ENCODE peak calls at places on chromosomes 1 and 21, in five cellular contexts. G, H, W, N and U are unnamed samples.

GRCh38 chr1:162133566-162133965 is 64.1 kb downstream of the NOS1AP start:
- DNase-seq in N (no peak), W (no peak), H (no peak), G (no peak), U (peak)

GRCh38 chr1:86557739-86558138 is 10.9 kb downstream of the CLCA4 start:
- DNase-seq in W (no peak), H (no peak), N (no peak), G (no peak), U (no peak)

GRCh38 chr1:48194801-48195200 is 27.7 kb upstream of the SLC5A9 start:
- DNase-seq in G (no peak), N (no peak), W (no peak), H (peak), U (peak)

GRCh38 chr1:3557366-3557765 is 53.9 kb downstream of the MEGF6 start:
- DNase-seq in N (no peak), H (no peak), W (no peak), G (no peak), U (no peak)

GRCh38 chr1:42973304-42973703 is 14.6 kb upstream of the SLC2A1 start:
- DNase-seq in H (no peak), W (no peak), G (no peak), N (no peak), U (peak)

GRCh38 chr21:41720250-41720649 is 46.6 kb downstream of the RIPK4 start:
- DNase-seq in N (no peak), H (no peak), W (no peak), G (no peak), U (no peak)

GRCh38 chr1:41423511-41424191 is 60.8 kb downstream of the EDN2 start:
- DNase-seq in G (peak), W (peak), N (no peak), H (no peak), U (peak)

GRCh38 chr21:39651206-39651605 is 38.5 kb downstream of the B3GALT5 start:
- DNase-seq in W (no peak), N (no peak), H (no peak), G (no peak), U (no peak)

GRCh38 chr1:66495490-66495889 is 38.5 kb upstream of the SGIP1 start:
- DNase-seq in W (no peak), N (no peak), H (no peak), G (no peak), U (no peak)

DNA sequence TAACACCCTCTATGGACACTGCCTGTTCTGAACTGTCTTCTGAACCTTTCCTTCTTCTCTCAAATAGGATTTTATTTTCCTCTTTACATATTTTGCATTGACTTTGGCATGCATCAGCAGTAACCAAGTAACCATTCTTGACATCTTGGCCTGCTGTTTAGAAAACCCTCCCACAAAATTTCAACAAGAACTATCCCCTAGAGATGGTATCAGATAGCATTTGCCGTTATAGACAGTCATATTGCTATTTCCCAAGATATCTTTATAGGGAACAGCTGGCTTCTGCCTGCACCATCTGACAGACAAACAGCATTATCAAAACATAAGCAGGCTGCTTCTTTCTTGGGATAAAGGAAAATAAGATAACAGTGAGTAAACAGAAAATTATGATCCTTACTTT is 54.7 kb downstream of the LHX8 start:
- DNase-seq in N (no peak), H (no peak), G (no peak), W (no peak), U (no peak)
- H3K27ac ChIP-seq in N (no peak), H (no peak), G (no peak), W (no peak), U (no peak)

GRCh38 chr1:157045251-157046218 is at the start of gene ARHGEF11:
- DNase-seq in W (peak), H (peak), N (peak), G (peak), U (peak)
- TF ChIP-seq EZH2 in W (no peak), H (no peak), N (no peak), G (no peak), U (no peak)

GRCh38 chr1:11187000-11187399 is 2.2 kb upstream of the ANGPTL7 start:
- DNase-seq in W (no peak), G (no peak), H (no peak), N (no peak), U (no peak)

GRCh38 chr1:11188381-11188780 is 774 bp upstream of the ANGPTL7 start:
- DNase-seq in G (no peak), N (no peak), W (no peak), H (no peak), U (no peak)

GRCh38 chr1:11187458-11187857 is 1.7 kb upstream of the ANGPTL7 start:
- DNase-seq in G (no peak), N (no peak), W (no peak), H (no peak), U (no peak)

GRCh38 chr1:11187936-11188335 is 1.2 kb upstream of the ANGPTL7 start:
- DNase-seq in H (no peak), W (no peak), G (no peak), N (no peak), U (no peak)

GRCh38 chr1:11188858-11189451 is at the start of gene ANGPTL7:
- DNase-seq in N (no peak), W (no peak), G (no peak), H (no peak), U (no peak)
- H3K27ac ChIP-seq in N (no peak), W (peak), G (no peak), H (no peak), U (no peak)

DNA sequence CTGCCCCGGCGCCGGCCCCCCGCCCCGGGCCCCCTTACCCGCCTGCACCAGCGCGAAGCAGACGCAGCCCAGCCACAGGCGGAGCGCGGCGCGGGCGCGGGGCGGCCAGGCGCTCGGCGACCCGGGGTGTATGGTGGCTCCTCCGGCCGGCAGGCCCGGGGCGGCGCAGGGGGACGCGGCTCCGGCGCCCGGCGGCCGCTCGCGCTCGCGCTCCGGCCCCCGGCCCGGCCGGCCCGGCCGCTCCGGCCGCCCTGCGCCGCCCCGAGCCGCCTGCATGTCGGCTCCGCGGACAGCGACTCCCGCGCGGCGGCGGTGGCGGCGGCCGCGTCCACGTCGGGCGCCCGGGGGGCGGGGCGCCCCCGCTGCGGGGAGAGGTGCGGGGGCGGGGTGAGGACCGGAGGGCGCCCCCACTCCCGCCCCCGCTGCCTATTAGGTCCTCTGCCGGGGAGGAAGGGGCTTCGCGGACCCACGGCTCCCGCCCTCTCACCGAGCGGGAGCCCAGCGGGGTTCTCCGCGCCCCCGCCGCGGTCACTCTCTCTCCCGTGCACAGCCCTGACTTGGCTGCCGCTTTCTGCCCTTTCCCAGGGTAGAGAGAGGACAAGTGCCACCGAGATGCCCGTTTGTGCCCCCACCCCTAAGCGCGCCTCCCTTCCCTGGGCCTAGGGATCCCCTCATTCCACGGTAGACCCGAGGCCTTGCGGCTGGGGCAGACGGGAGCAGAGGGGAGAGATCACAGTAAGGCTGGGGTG is at the start of gene FNDC5:
- DNase-seq in H (no peak), W (peak), N (no peak), G (peak), U (no peak)
- TF ChIP-seq EZH2 in H (peak), W (no peak), N (no peak), G (peak), U (peak)

GRCh38 chr21:36790616-36791015 is 91.7 kb downstream of the SIM2 start:
- DNase-seq in H (no peak), N (no peak), G (no peak), W (no peak), U (no peak)
- H3K27ac ChIP-seq in H (no peak), N (no peak), G (no peak), W (no peak), U (no peak)

DNA sequence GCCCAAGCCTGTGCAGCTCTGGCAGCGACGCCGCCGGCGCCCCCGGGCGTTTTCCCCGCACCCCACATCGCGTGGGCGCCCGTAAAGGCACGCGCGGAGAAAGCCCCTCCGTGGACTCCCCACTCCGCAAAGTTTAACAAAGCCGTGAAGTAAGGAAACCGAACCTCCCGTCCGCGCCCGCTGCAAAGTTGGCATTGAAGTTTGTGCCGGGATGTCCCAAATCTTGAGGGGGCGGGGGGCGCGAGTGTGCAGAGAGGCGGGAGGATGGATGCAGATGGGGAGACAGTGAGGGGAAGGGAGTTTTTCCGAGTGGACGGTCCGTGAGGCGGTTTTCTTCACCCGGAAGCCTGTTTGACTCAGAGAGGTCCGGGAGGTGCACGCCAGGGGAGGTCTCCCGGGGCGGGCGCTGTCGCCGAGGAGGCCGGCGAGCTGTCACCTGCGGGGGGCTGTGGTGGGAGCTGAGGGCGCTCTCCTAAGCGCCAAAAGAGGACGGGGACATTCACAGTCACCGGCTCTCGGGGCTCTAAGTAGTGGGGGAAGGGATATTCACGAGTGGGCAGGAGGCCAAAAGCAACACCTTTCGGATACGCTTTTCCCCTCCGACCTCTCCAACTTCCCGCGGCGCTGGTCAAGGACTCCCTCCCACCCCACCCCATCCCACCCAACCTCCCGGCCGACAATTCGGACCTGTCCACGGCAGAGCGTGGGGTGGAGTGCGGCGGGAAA is 1.3 kb downstream of the WLS start:
- DNase-seq in N (no peak), W (peak), G (peak), H (peak), U (peak)
- TF ChIP-seq EZH2 in N (no peak), W (peak), G (peak), H (no peak), U (no peak)

GRCh38 chr1:172561252-172561651 is 28.3 kb downstream of the SUCO start:
- DNase-seq in N (no peak), H (no peak), W (no peak), G (no peak), U (peak)
- H3K27ac ChIP-seq in N (no peak), H (no peak), W (no peak), G (no peak), U (peak)